ENCODE peak calls at places on chromosomes 5 and 9, in six cellular contexts. Y is mucosa of descending colon, F is A549, M is K562, C is left ventricle myocardium inferior, P is fibroblast of mammary gland. T is an unnamed sample.

GRCh38 chr9:109934499-109935214 is 154.7 kb downstream of the PALM2AKAP2 start:
- DNase-seq in Y (no peak), F (no peak), M (no peak), C (no peak), P (no peak), T (no peak)

GRCh38 chr5:9715891-9716335 is 85.8 kb upstream of the TAS2R1 start:
- DNase-seq in Y (no peak), F (no peak), M (no peak), C (no peak), P (no peak), T (no peak)

GRCh38 chr5:54753034-54753433 is 232.4 kb downstream of the ESM1 start:
- DNase-seq in Y (no peak), F (no peak), M (no peak), C (no peak), P (peak), T (peak)

GRCh38 chr9:127112683-127113539 is 9.5 kb downstream of the ANGPTL2 start:
- DNase-seq in Y (no peak), F (no peak), M (no peak), C (no peak), P (peak), T (no peak)

GRCh38 chr9:89448381-89448780 is 49.5 kb downstream of the SEMA4D start:
- DNase-seq in Y (peak), F (no peak), M (no peak), C (no peak), P (no peak), T (peak)

GRCh38 chr5:108818613-108819272 is 71.0 kb downstream of the FER start:
- DNase-seq in Y (no peak), F (no peak), M (no peak), C (no peak), P (peak), T (peak)

GRCh38 chr5:57277085-57277484 is 103.2 kb downstream of the GPBP1 start:
- DNase-seq in Y (no peak), F (peak), M (no peak), C (no peak), P (peak), T (no peak)

GRCh38 chr9:98998441-98999151 is 54.9 kb downstream of the COL15A1 start:
- DNase-seq in Y (peak), F (peak), M (peak), C (peak), P (peak), T (peak)

GRCh38 chr5:127958421-127959011 is 125.0 kb upstream of the SLC12A2 start:
- DNase-seq in Y (no peak), F (no peak), M (no peak), C (no peak), P (no peak), T (no peak)

GRCh38 chr9:2158111-2158610 is 143.0 kb downstream of the SMARCA2 start:
- DNase-seq in Y (peak), F (peak), M (no peak), C (peak), P (peak), T (peak)

GRCh38 chr5:179256229-179257189 is 88.8 kb downstream of the ADAMTS2 start:
- DNase-seq in Y (no peak), F (no peak), M (no peak), C (no peak), P (no peak), T (no peak)

DNA sequence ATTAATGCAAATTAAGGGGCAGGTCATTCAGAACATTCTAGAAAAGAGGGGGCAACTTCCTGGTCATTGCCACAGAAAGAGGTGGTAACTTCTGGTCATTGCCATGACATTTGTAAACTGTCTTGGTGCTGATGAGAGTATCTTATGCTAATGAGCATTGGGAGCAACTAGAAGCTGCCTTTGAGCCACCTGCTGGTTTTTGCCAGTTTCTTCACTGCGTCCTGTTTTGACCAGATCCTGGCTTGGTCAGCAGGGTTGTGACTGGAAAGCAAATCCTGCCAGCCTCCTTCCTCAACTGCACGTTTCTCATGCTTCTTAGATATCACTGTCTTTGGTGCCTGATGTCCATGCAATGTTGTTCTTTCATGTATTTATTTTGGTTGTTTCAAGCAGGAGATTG is 53.2 kb upstream of the SPATA31C2 start:
- DNase-seq in Y (no peak), F (no peak), M (no peak), C (no peak), P (no peak), T (no peak)
- TF ChIP-seq CTCF in Y (no peak), F (no peak), M (no peak), C (no peak), P (no peak), T (no peak)

DNA sequence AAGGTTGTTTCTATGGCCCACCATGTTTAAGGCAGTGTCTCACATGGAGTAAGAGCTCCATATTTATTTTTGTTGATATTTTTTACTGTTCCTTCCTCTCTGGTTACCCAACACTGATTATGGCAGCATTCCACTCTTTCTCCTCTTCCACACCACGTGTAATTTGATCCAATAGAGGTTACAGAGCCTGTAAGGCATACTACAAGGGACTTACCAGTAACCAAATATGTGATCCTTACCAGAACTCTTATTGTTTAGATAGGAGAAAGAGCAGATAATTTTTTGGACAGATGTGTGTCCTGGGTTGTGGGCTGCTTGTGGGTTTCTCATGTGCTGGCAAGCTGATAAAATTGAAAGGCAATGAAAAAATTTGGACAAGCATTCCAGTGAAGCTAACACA is 261.3 kb downstream of the TMEM167A start:
- DNase-seq in Y (no peak), F (no peak), M (no peak), C (no peak), P (peak), T (no peak)
- TF ChIP-seq CTCF in Y (no peak), F (no peak), M (no peak), C (no peak), P (no peak), T (no peak)

GRCh38 chr5:131790550-131790949 is 6.3 kb downstream of the FNIP1 start:
- DNase-seq in Y (no peak), F (no peak), M (no peak), C (no peak), P (no peak), T (no peak)
- TF ChIP-seq CTCF in Y (no peak), F (no peak), M (no peak), C (no peak), P (no peak), T (no peak)

DNA sequence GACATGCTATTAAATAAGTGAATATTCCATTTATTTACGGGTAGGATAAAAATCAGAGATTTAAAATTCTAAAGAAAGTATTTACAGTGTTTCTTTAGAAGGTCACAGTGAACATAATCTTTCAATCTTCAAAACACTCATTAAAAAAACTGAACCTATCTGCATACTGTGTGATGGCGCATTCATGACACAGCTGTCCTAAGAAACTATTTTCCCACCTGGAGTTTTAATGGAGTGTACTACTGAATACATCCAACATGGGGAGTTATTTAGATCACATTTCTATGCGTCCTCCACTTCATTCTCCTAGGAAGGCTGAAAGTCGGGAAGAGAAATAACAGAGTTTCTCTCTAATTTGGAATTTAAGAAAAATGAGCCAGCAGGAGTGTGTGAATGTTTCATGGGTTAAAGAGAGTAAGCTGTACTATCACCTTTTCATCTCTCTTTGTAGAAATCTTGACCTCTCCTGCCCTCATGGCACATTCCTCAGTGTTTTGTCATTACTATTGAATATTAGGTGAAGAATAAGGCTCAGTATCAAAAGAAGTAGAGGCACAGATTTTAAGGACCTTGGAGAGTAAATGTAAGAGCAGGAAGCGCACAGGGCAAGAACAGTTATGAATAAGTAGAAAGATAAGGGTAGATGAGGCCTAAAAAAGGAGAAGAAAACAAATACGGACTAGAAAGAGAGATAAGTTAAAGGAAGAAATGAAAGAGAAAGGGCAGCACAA is 551.2 kb upstream of the TUSC1 start:
- DNase-seq in Y (no peak), F (no peak), M (no peak), C (no peak), P (no peak), T (no peak)
- TF ChIP-seq CTCF in Y (no peak), F (no peak), M (no peak), C (no peak), P (no peak), T (no peak)

GRCh38 chr5:165630211-165630866 is 2124.9 kb downstream of the MAT2B start:
- DNase-seq in Y (no peak), F (peak), M (peak), C (no peak), P (peak), T (peak)
- TF ChIP-seq CTCF in Y (peak), F (peak), M (peak), C (peak), P (peak), T (peak)

GRCh38 chr9:87498046-87498815 is 564 bp downstream of the DAPK1 start:
- DNase-seq in Y (peak), F (peak), M (peak), C (peak), P (peak), T (peak)
- TF ChIP-seq CTCF in Y (no peak), F (no peak), M (peak), C (peak), P (no peak), T (no peak)

DNA sequence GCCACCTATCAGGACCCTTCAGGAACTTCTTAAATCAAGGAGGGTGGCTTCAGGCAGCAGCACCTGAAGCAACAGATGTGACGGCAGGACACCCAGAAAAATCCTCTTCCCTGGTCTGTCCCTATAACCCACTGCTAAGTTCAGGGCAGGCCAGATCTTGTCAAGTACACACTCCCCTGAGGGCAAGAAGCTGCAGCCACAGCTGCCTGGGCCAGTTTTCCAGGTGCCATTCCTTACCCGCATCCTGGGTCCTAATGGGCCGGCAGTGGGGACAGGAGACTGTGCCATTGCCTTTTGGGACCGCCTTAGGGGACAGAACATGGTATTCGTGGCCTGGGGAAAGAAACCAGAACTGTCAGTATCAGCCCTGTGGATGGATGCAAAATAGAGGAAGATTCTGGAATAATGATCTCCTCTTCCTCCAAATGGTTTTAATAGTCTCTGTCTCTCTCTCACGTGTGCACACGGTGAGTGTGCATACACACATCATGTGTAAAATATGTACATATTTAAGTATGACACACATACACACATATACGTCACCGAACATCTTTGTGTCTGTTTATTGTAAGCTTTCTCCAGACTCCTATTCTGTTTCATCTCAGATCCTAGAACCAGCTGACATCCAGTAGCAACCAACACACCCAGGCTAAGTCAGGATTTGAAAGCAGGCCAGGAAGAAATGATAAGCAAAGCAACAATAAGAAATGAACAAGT is 14.0 kb downstream of the ORM2 start:
- DNase-seq in Y (no peak), F (no peak), M (no peak), C (no peak), P (peak), T (no peak)
- TF ChIP-seq CTCF in Y (no peak), F (no peak), M (no peak), C (no peak), P (no peak), T (no peak)

GRCh38 chr9:137511758-137512463 is 38.3 kb downstream of the PNPLA7 start:
- DNase-seq in Y (no peak), F (no peak), M (peak), C (no peak), P (no peak), T (no peak)
- TF ChIP-seq CTCF in Y (no peak), F (no peak), M (no peak), C (no peak), P (no peak), T (no peak)

GRCh38 chr5:42604171-42604711 is 152.4 kb upstream of the CCDC152 start:
- DNase-seq in Y (no peak), F (no peak), M (no peak), C (no peak), P (no peak), T (no peak)

GRCh38 chr5:42611437-42611836 is 145.2 kb upstream of the CCDC152 start:
- DNase-seq in Y (no peak), F (no peak), M (no peak), C (no peak), P (no peak), T (no peak)

GRCh38 chr5:42606464-42606869 is 150.2 kb upstream of the CCDC152 start:
- DNase-seq in Y (no peak), F (no peak), M (no peak), C (no peak), P (no peak), T (no peak)

GRCh38 chr5:42600441-42600840 is 156.2 kb upstream of the CCDC152 start:
- DNase-seq in Y (no peak), F (no peak), M (no peak), C (no peak), P (no peak), T (no peak)

DNA sequence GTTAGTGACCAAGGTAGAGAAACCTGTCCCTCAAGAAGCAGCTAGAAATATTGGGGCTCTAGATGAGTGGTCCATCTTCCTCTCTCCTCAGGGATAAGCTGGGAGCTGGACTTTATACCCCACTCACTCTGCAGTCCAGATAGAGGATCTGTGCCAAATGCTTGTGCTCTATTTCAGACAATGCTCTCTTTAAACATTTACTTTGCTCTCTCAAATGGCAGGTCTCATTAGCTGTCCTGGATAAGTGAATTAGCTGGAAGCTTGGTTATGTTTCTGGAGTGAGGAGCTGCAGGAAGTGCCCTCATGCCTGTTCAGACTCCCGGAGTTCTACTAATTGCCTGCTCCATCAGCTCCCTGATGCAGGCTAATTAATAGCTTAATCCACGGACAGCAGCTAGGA is 151.1 kb upstream of the CCDC152 start:
- DNase-seq in Y (no peak), F (no peak), M (no peak), C (no peak), P (no peak), T (no peak)
- TF ChIP-seq CTCF in Y (no peak), F (no peak), M (no peak), C (no peak), P (no peak), T (no peak)

DNA sequence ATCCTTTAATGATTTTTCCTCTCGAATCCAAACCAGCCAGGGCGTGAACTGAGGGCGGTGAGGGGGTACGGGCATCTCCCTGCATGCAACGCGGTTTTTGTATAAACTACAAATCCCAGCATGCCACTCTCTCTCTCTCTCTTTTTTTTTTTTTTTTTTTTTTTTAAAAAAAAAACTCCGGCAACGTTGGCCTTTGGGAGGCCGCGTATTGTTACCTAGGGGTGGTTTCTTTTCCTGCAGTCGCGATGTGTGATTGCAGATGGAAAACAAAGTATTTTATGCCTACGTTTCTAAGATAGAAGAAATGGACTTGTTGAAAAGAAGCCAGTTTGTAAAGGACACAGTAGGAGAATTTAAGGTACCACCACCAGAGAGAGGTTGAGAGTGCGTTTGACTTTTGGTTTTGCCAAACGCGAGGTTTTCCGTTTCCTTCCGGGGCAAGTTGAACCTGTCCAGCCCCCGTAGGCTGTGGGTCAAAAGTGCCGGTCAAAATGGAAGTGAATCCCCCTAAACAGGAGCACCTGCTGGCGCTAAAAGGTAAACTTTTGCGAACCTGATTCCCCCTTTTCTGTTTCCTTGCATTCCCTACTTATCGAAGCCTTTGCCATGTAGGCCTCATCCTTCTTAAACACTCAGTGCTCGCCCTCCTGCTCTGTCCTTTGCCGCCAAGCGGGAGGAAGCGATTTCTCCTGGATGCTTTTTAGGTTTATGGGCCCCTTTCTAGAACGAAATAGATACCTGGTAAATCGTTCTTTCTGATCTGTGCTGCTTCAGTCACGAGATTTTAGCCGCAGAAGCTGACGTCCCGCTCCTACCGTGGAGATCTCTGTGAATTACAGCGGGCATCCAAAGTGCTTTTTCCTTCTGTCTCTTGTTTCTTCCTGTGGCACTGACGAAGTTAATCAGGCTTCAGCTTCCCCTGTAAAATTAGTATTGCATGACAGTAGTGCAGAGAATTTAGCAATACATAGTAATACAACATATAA is at the start of the genes SHLD3 and TRAPPC13:
- DNase-seq in Y (peak), F (peak), M (peak), C (peak), P (peak), T (peak)
- TF ChIP-seq CTCF in Y (no peak), F (no peak), M (peak), C (peak), P (no peak), T (no peak)